ENCODE peak calls at places on chromosomes 3 and 15, in eight cellular contexts. I, N, D, K, T, Q, A and L are unnamed samples.

GRCh38 chr3:28745436-28745835 is 396.8 kb upstream of the AZI2 start:
- DNase-seq in I (no peak), N (no peak), D (no peak), K (no peak), T (no peak), Q (no peak), A (no peak), L (no peak)

GRCh38 chr3:28476194-28476593 is 127.6 kb upstream of the AZI2 start:
- DNase-seq in I (no peak), N (peak), D (peak), K (peak), T (peak), Q (no peak), A (peak), L (peak)

GRCh38 chr3:150410311-150411105 is 2.4 kb downstream of the TSC22D2 start:
- DNase-seq in I (peak), N (peak), D (no peak), K (peak), T (no peak), Q (no peak), A (no peak), L (no peak)

GRCh38 chr3:167032267-167032876 is 347.7 kb downstream of the ZBBX start:
- DNase-seq in I (no peak), N (peak), D (peak), K (peak), T (peak), Q (no peak), A (peak), L (peak)

GRCh38 chr3:197501879-197502620 is 53.7 kb downstream of the BDH1 start:
- DNase-seq in I (peak), N (peak), D (peak), K (peak), T (no peak), Q (no peak), A (no peak), L (no peak)

GRCh38 chr3:192011137-192011536 is 550.2 kb downstream of the PYDC2 start:
- DNase-seq in I (no peak), N (no peak), D (no peak), K (no peak), T (no peak), Q (no peak), A (no peak), L (no peak)

GRCh38 chr3:41808152-41808551 is 153.8 kb downstream of the ULK4 start:
- DNase-seq in I (no peak), N (peak), D (no peak), K (no peak), T (peak), Q (no peak), A (peak), L (peak)

GRCh38 chr15:55965091-55965490 is 28.3 kb downstream of the NEDD4 start:
- DNase-seq in I (no peak), N (no peak), D (no peak), K (no peak), T (no peak), Q (no peak), A (no peak), L (no peak)

GRCh38 chr3:119571688-119572087 is 7.6 kb upstream of the ADPRH start:
- DNase-seq in I (no peak), N (no peak), D (no peak), K (no peak), T (no peak), Q (no peak), A (no peak), L (no peak)

GRCh38 chr3:172268425-172268824 is 179.8 kb downstream of the GHSR start:
- DNase-seq in I (no peak), N (no peak), D (no peak), K (no peak), T (no peak), Q (no peak), A (no peak), L (no peak)

GRCh38 chr3:142987707-142988106 is 13.7 kb upstream of the U2SURP start:
- DNase-seq in I (no peak), N (peak), D (no peak), K (peak), T (no peak), Q (no peak), A (no peak), L (peak)

GRCh38 chr15:51006336-51006985 is 88.2 kb downstream of the TNFAIP8L3 start:
- DNase-seq in I (no peak), N (no peak), D (no peak), K (no peak), T (no peak), Q (no peak), A (no peak), L (no peak)

GRCh38 chr3:171351676-171352075 is 108.5 kb downstream of the TNIK start:
- DNase-seq in I (no peak), N (peak), D (no peak), K (no peak), T (peak), Q (no peak), A (peak), L (peak)

GRCh38 chr3:196763179-196763578 is 23.5 kb downstream of the PAK2 start:
- DNase-seq in I (no peak), N (no peak), D (no peak), K (no peak), T (no peak), Q (no peak), A (no peak), L (no peak)

GRCh38 chr3:188950832-188951489 is 220.8 kb upstream of the TPRG1 start:
- DNase-seq in I (no peak), N (peak), D (no peak), K (no peak), T (peak), Q (peak), A (peak), L (peak)

GRCh38 chr3:100635273-100635701 is 25.9 kb downstream of the ADGRG7 start:
- DNase-seq in I (no peak), N (no peak), D (no peak), K (no peak), T (no peak), Q (no peak), A (no peak), L (no peak)

GRCh38 chr3:68878322-68878721 is 54.0 kb downstream of the TAFA4 start:
- DNase-seq in I (no peak), N (peak), D (no peak), K (peak), T (no peak), Q (no peak), A (no peak), L (no peak)

GRCh38 chr15:85745525-85745924 is 49.2 kb downstream of the KLHL25 start:
- DNase-seq in I (no peak), N (no peak), D (no peak), K (no peak), T (no peak), Q (no peak), A (no peak), L (no peak)

GRCh38 chr3:152428577-152428976 is 159.8 kb downstream of the MBNL1 start:
- DNase-seq in I (no peak), N (no peak), D (no peak), K (no peak), T (no peak), Q (no peak), A (no peak), L (no peak)

GRCh38 chr3:102605146-102605545 is 170.3 kb downstream of the ZPLD1 start:
- DNase-seq in I (no peak), N (no peak), D (no peak), K (no peak), T (no peak), Q (no peak), A (no peak), L (no peak)

GRCh38 chr15:29476503-29477080 is 207.0 kb upstream of the NSMCE3 start:
- DNase-seq in I (no peak), N (no peak), D (no peak), K (no peak), T (no peak), Q (no peak), A (no peak), L (no peak)

GRCh38 chr3:169939751-169940150 is 26.9 kb upstream of the SEC62 start:
- DNase-seq in I (no peak), N (no peak), D (no peak), K (no peak), T (no peak), Q (no peak), A (no peak), L (no peak)

GRCh38 chr15:58933311-58934113 is at the start of gene SLTM:
- DNase-seq in I (peak), N (peak), D (peak), K (peak), T (peak), Q (peak), A (peak), L (peak)

GRCh38 chr3:98726084-98726483 is 37.1 kb upstream of the ST3GAL6 start:
- DNase-seq in I (no peak), N (peak), D (no peak), K (no peak), T (peak), Q (no peak), A (no peak), L (no peak)

GRCh38 chr3:57068437-57069089 is 8.1 kb downstream of the SPATA12 start:
- DNase-seq in I (no peak), N (peak), D (no peak), K (no peak), T (no peak), Q (no peak), A (peak), L (peak)

GRCh38 chr3:128278761-128279593 is 125.7 kb downstream of the EEFSEC start:
- DNase-seq in I (no peak), N (peak), D (no peak), K (peak), T (peak), Q (no peak), A (peak), L (peak)

GRCh38 chr15:64070965-64071851 is 22.4 kb downstream of the CIAO2A start:
- DNase-seq in I (no peak), N (peak), D (no peak), K (no peak), T (peak), Q (no peak), A (peak), L (no peak)

GRCh38 chr3:121948641-121949040 is 54.4 kb downstream of the SLC15A2 start:
- DNase-seq in I (no peak), N (no peak), D (no peak), K (no peak), T (no peak), Q (no peak), A (no peak), L (no peak)

GRCh38 chr3:41673643-41674042 is 288.3 kb downstream of the ULK4 start:
- DNase-seq in I (no peak), N (peak), D (no peak), K (no peak), T (peak), Q (no peak), A (no peak), L (no peak)

GRCh38 chr3:49856181-49857005 is at the start of gene TRAIP:
- DNase-seq in I (peak), N (peak), D (peak), K (peak), T (peak), Q (peak), A (peak), L (peak)

GRCh38 chr3:46312996-46313395 is 40.9 kb upstream of the CCR2 start:
- DNase-seq in I (no peak), N (no peak), D (no peak), K (no peak), T (no peak), Q (no peak), A (no peak), L (no peak)

GRCh38 chr3:186534113-186534669 is 10.0 kb downstream of the CRYGS start:
- DNase-seq in I (peak), N (no peak), D (no peak), K (no peak), T (no peak), Q (no peak), A (no peak), L (no peak)

GRCh38 chr3:42702066-42702951 is at the start of gene HHATL:
- DNase-seq in I (no peak), N (no peak), D (no peak), K (no peak), T (no peak), Q (no peak), A (no peak), L (no peak)

GRCh38 chr3:47701388-47701787 is 80.3 kb downstream of the SMARCC1 start:
- DNase-seq in I (no peak), N (no peak), D (no peak), K (no peak), T (no peak), Q (no peak), A (no peak), L (no peak)

GRCh38 chr3:89171681-89172080 is 64.3 kb downstream of the EPHA3 start:
- DNase-seq in I (no peak), N (no peak), D (no peak), K (no peak), T (no peak), Q (no peak), A (no peak), L (no peak)

GRCh38 chr15:69390575-69390974 is 23.6 kb upstream of the KIF23 start:
- DNase-seq in I (no peak), N (peak), D (no peak), K (no peak), T (no peak), Q (no peak), A (peak), L (no peak)

GRCh38 chr3:195209083-195209835 is 61.7 kb downstream of the XXYLT1 start:
- DNase-seq in I (no peak), N (peak), D (no peak), K (no peak), T (no peak), Q (no peak), A (no peak), L (no peak)

GRCh38 chr15:31303434-31304073 is 23.1 kb upstream of the KLF13 start:
- DNase-seq in I (no peak), N (no peak), D (no peak), K (peak), T (no peak), Q (no peak), A (no peak), L (no peak)

GRCh38 chr15:86591994-86592746 is 512.5 kb downstream of the AGBL1 start:
- DNase-seq in I (no peak), N (no peak), D (no peak), K (no peak), T (no peak), Q (no peak), A (no peak), L (no peak)

GRCh38 chr3:25534007-25534406 is 105.9 kb downstream of the RARB start:
- DNase-seq in I (no peak), N (no peak), D (no peak), K (no peak), T (no peak), Q (no peak), A (no peak), L (no peak)